ENCODE peak calls at places on chromosomes 16 and 17, in ten cellular contexts. X, Q, U, Z, L, T, K, C, V and Y are unnamed samples.

GRCh38 chr17:31093866-31094599 is 744 bp upstream of the NF1 start:
- DNase-seq in T (no peak), V (no peak), U (no peak), Z (no peak), Q (no peak), C (no peak), X (no peak), K (peak; percentile 37), L (no peak), Y (no peak)

GRCh38 chr17:50277357-50277754 is 3.1 kb downstream of the TMEM92 start:
- DNase-seq in V (no peak), Q (no peak), X (no peak), Z (no peak), T (no peak), K (no peak), U (no peak), C (no peak), L (no peak), Y (no peak)

GRCh38 chr17:71201639-71202038 is 919.2 kb upstream of the SOX9 start:
- DNase-seq in L (no peak), Z (no peak), Q (no peak), X (no peak), T (no peak), K (no peak), C (no peak), V (no peak), U (no peak), Y (no peak)

GRCh38 chr16:85444879-85445778 is 168.0 kb upstream of the GSE1 start:
- DNase-seq in T (no peak), X (no peak), Z (no peak), C (no peak), U (no peak), K (no peak), V (no peak), L (no peak), Q (no peak), Y (no peak)

GRCh38 chr16:54936086-54936978 is 5.7 kb downstream of the IRX5 start:
- DNase-seq in T (no peak), K (peak; percentile 54), X (no peak), V (no peak), C (no peak), L (no peak), U (no peak), Q (no peak), Z (no peak), Y (no peak)

GRCh38 chr16:24298539-24298938 is 42.4 kb downstream of the CACNG3 start:
- DNase-seq in L (no peak), V (no peak), K (no peak), Z (no peak), Q (no peak), U (no peak), X (no peak), T (no peak), C (no peak), Y (no peak)

GRCh38 chr16:13995194-13995593 is 75.2 kb downstream of the ERCC4 start:
- DNase-seq in U (no peak), C (no peak), T (no peak), V (no peak), K (no peak), X (no peak), Z (no peak), L (no peak), Q (no peak), Y (no peak)

GRCh38 chr17:65987988-65988387 is 203.9 kb downstream of the CEP112 start:
- DNase-seq in Z (no peak), X (peak; percentile 31), Q (no peak), T (no peak), K (peak; percentile 39), C (no peak), L (no peak), V (no peak), U (no peak), Y (no peak)

GRCh38 chr16:71883849-71884638 is at the start of gene ZNF821:
- DNase-seq in U (no peak), L (peak; percentile 81), X (peak; percentile 60), T (peak; percentile 79), K (peak; percentile 70), C (peak; percentile 77), Q (peak; percentile 56), V (peak; percentile 79), Z (peak; percentile 67), Y (peak; percentile 65)

GRCh38 chr16:28267356-28267755 is 25.0 kb upstream of the SBK1 start:
- DNase-seq in Z (no peak), V (no peak), Q (no peak), T (no peak), L (no peak), X (no peak), C (no peak), U (no peak), K (no peak), Y (no peak)

GRCh38 chr17:65254166-65254565 is 117.0 kb downstream of the RGS9 start:
- DNase-seq in C (no peak), L (no peak), T (no peak), X (no peak), Z (no peak), K (no peak), V (no peak), U (no peak), Q (no peak), Y (no peak)